ENCODE peak calls at places on chromosomes 6 and 20, in six cellular contexts. One of them, this sample, is unnamed.

GRCh38 chr20:38626921-38627659 is 25.5 kb downstream of the ARHGAP40 start:
- DNase-seq in endothelial cell of umbilical vein: no peak
- DNase-seq in A549: no peak
- DNase-seq in H1: no peak
- DNase-seq in K562: no peak
- DNase-seq in HepG2: no peak
- DNase-seq in this sample: no peak

GRCh38 chr20:61316351-61316750 is 64.3 kb downstream of the CDH4 start:
- DNase-seq in endothelial cell of umbilical vein: no peak
- DNase-seq in A549: no peak
- DNase-seq in H1: no peak
- DNase-seq in K562: no peak
- DNase-seq in HepG2: no peak
- DNase-seq in this sample: no peak

GRCh38 chr6:5084192-5084786 is 852 bp upstream of the PPP1R3G start:
- DNase-seq in endothelial cell of umbilical vein: no peak
- DNase-seq in A549: no peak
- DNase-seq in H1: no peak
- DNase-seq in K562: peak
- DNase-seq in HepG2: no peak
- DNase-seq in this sample: peak

GRCh38 chr6:119241124-119241491 is 108.5 kb downstream of the MAN1A1 start:
- DNase-seq in endothelial cell of umbilical vein: peak
- DNase-seq in A549: no peak
- DNase-seq in H1: no peak
- DNase-seq in K562: no peak
- DNase-seq in HepG2: peak
- DNase-seq in this sample: no peak

GRCh38 chr6:159066479-159066878 is 21.7 kb upstream of the TAGAP start:
- DNase-seq in endothelial cell of umbilical vein: no peak
- DNase-seq in A549: no peak
- DNase-seq in H1: no peak
- DNase-seq in K562: no peak
- DNase-seq in HepG2: no peak
- DNase-seq in this sample: no peak

GRCh38 chr20:38450412-38450975 is 15.4 kb upstream of the SNHG17 start:
- DNase-seq in endothelial cell of umbilical vein: peak
- DNase-seq in A549: no peak
- DNase-seq in H1: no peak
- DNase-seq in K562: no peak
- DNase-seq in HepG2: no peak
- DNase-seq in this sample: no peak

GRCh38 chr6:47016236-47016635 is 25.9 kb downstream of the ADGRF1 start:
- DNase-seq in endothelial cell of umbilical vein: no peak
- DNase-seq in A549: no peak
- DNase-seq in H1: no peak
- DNase-seq in K562: no peak
- DNase-seq in HepG2: no peak
- DNase-seq in this sample: no peak

GRCh38 chr6:5968817-5969726 is 37.7 kb downstream of the NRN1 start:
- DNase-seq in endothelial cell of umbilical vein: peak
- DNase-seq in A549: no peak
- DNase-seq in H1: no peak
- DNase-seq in K562: no peak
- DNase-seq in HepG2: no peak
- DNase-seq in this sample: no peak

GRCh38 chr6:36612101-36612625 is 18.0 kb downstream of the SRSF3 start:
- DNase-seq in endothelial cell of umbilical vein: no peak
- DNase-seq in A549: no peak
- DNase-seq in H1: no peak
- DNase-seq in K562: no peak
- DNase-seq in HepG2: no peak
- DNase-seq in this sample: no peak

GRCh38 chr6:105431226-105431625 is 28.3 kb upstream of the PREP start:
- DNase-seq in endothelial cell of umbilical vein: peak
- DNase-seq in A549: peak
- DNase-seq in H1: no peak
- DNase-seq in K562: no peak
- DNase-seq in HepG2: peak
- DNase-seq in this sample: no peak

GRCh38 chr20:49706548-49707517 is 6.8 kb downstream of the B4GALT5 start:
- DNase-seq in endothelial cell of umbilical vein: no peak
- DNase-seq in A549: peak
- DNase-seq in H1: no peak
- DNase-seq in K562: peak
- DNase-seq in HepG2: no peak
- DNase-seq in this sample: no peak

GRCh38 chr20:53061305-53061704 is 89.1 kb downstream of the TSHZ2 start:
- DNase-seq in endothelial cell of umbilical vein: no peak
- DNase-seq in A549: no peak
- DNase-seq in H1: no peak
- DNase-seq in K562: no peak
- DNase-seq in HepG2: no peak
- DNase-seq in this sample: no peak

GRCh38 chr20:52105045-52105572 is 86.5 kb downstream of the ZFP64 start:
- DNase-seq in endothelial cell of umbilical vein: peak
- DNase-seq in A549: peak
- DNase-seq in H1: peak
- DNase-seq in K562: no peak
- DNase-seq in HepG2: no peak
- DNase-seq in this sample: peak

GRCh38 chr6:160678744-160679401 is 14.8 kb upstream of the LPA start:
- DNase-seq in endothelial cell of umbilical vein: no peak
- DNase-seq in A549: no peak
- DNase-seq in H1: no peak
- DNase-seq in K562: no peak
- DNase-seq in HepG2: no peak
- DNase-seq in this sample: peak

GRCh38 chr6:75135447-75135846 is 70.4 kb downstream of the COL12A1 start:
- DNase-seq in endothelial cell of umbilical vein: no peak
- DNase-seq in A549: no peak
- DNase-seq in H1: no peak
- DNase-seq in K562: no peak
- DNase-seq in HepG2: no peak
- DNase-seq in this sample: no peak

GRCh38 chr6:52554684-52555280 is 22.1 kb downstream of the TRAM2 start:
- DNase-seq in endothelial cell of umbilical vein: no peak
- DNase-seq in A549: no peak
- DNase-seq in H1: no peak
- DNase-seq in K562: no peak
- DNase-seq in HepG2: no peak
- DNase-seq in this sample: no peak

GRCh38 chr20:63706852-63707557 is 771 bp downstream of the ARFRP1 start:
- DNase-seq in endothelial cell of umbilical vein: peak
- DNase-seq in A549: peak
- DNase-seq in H1: peak
- DNase-seq in K562: peak
- DNase-seq in HepG2: peak
- DNase-seq in this sample: peak

GRCh38 chr20:38110525-38111178 is 54.4 kb downstream of the TGM2 start:
- DNase-seq in endothelial cell of umbilical vein: no peak
- DNase-seq in A549: no peak
- DNase-seq in H1: peak
- DNase-seq in K562: no peak
- DNase-seq in HepG2: no peak
- DNase-seq in this sample: no peak

GRCh38 chr6:126804255-126805064 is 314.0 kb upstream of the RSPO3 start:
- DNase-seq in endothelial cell of umbilical vein: peak
- DNase-seq in A549: peak
- DNase-seq in H1: no peak
- DNase-seq in K562: peak
- DNase-seq in HepG2: peak
- DNase-seq in this sample: no peak

GRCh38 chr20:17520583-17520982 is 10.6 kb downstream of the BFSP1 start:
- DNase-seq in endothelial cell of umbilical vein: peak
- DNase-seq in A549: no peak
- DNase-seq in H1: no peak
- DNase-seq in K562: no peak
- DNase-seq in HepG2: no peak
- DNase-seq in this sample: no peak

GRCh38 chr20:2059411-2059810 is 42.2 kb upstream of the STK35 start:
- DNase-seq in endothelial cell of umbilical vein: no peak
- DNase-seq in A549: no peak
- DNase-seq in H1: no peak
- DNase-seq in K562: no peak
- DNase-seq in HepG2: no peak
- DNase-seq in this sample: no peak

GRCh38 chr6:32845381-32845884 is 1.6 kb upstream of the PSMB8 start:
- DNase-seq in endothelial cell of umbilical vein: no peak
- DNase-seq in A549: no peak
- DNase-seq in H1: no peak
- DNase-seq in K562: no peak
- DNase-seq in HepG2: no peak
- DNase-seq in this sample: no peak

GRCh38 chr6:118893095-118893881 is 664 bp upstream of the ASF1A start:
- DNase-seq in endothelial cell of umbilical vein: peak
- DNase-seq in A549: peak
- DNase-seq in H1: no peak
- DNase-seq in K562: peak
- DNase-seq in HepG2: peak
- DNase-seq in this sample: no peak

GRCh38 chr20:48897298-48898044 is 24.0 kb upstream of the ARFGEF2 start:
- DNase-seq in endothelial cell of umbilical vein: peak
- DNase-seq in A549: peak
- DNase-seq in H1: no peak
- DNase-seq in K562: no peak
- DNase-seq in HepG2: no peak
- DNase-seq in this sample: no peak

GRCh38 chr6:56959938-56960337 is 5.0 kb downstream of the BEND6 start:
- DNase-seq in endothelial cell of umbilical vein: peak
- DNase-seq in A549: no peak
- DNase-seq in H1: no peak
- DNase-seq in K562: no peak
- DNase-seq in HepG2: no peak
- DNase-seq in this sample: no peak

GRCh38 chr6:111950661-111951426 is 77.6 kb upstream of the FYN start:
- DNase-seq in endothelial cell of umbilical vein: no peak
- DNase-seq in A549: no peak
- DNase-seq in H1: no peak
- DNase-seq in K562: no peak
- DNase-seq in HepG2: no peak
- DNase-seq in this sample: no peak

GRCh38 chr6:121748850-121749249 is 313.4 kb downstream of the GJA1 start:
- DNase-seq in endothelial cell of umbilical vein: no peak
- DNase-seq in A549: no peak
- DNase-seq in H1: no peak
- DNase-seq in K562: no peak
- DNase-seq in HepG2: no peak
- DNase-seq in this sample: no peak
- TF ChIP-seq JUN in endothelial cell of umbilical vein: no peak
- TF ChIP-seq JUN in A549: no peak
- TF ChIP-seq JUN in H1: no peak
- TF ChIP-seq JUN in K562: no peak
- TF ChIP-seq JUN in HepG2: no peak
- TF ChIP-seq JUN in this sample: no peak

DNA sequence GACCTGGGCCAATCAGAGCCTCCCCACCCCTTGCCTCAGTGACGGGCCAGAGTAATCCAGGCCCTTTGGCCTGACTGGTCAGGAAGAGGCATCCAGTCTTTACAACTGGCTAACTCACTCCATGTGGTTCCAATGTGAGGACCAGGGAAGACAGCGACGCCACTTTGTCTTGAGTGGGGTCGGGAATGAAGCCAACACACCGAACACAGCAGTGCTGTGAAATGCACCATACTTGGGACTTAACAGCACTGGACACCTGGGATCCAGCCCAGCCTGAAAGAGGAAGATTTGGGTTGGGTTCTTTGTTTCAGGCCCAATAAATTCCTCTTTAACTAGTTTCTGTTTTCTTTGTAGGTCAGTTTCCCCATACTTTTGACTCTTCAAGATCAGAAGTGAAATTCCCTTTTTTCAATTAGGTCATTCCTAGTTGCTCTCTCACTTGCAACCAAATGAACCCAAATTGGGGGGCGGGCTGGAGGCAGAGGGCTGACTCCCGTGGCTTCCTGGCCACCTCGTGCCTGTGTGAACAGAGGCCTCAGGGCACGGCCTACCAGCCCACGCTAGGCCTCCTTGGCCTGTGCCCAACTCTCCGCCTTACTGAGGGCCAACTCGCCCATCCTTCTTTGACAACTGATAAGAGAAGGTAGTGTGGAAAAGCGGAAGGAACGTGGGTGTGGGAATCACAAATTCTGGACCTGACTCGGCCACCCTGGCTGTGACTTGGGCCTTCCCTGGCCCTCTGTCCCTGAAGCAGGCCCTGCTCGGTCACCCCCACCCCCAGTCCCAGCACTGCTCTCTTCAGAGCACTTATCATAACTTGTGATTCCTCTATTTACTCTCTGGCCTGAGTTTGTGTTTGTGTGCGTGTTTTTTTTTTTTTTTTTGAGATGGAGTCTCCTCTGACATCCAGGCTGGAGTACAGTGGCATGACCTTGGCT is 17.0 kb downstream of the SULF2 start:
- DNase-seq in endothelial cell of umbilical vein: no peak
- DNase-seq in A549: no peak
- DNase-seq in H1: no peak
- DNase-seq in K562: no peak
- DNase-seq in HepG2: no peak
- DNase-seq in this sample: no peak
- TF ChIP-seq JUN in endothelial cell of umbilical vein: no peak
- TF ChIP-seq JUN in A549: no peak
- TF ChIP-seq JUN in H1: no peak
- TF ChIP-seq JUN in K562: no peak
- TF ChIP-seq JUN in HepG2: no peak
- TF ChIP-seq JUN in this sample: no peak

GRCh38 chr6:156984178-156984738 is 207.1 kb downstream of the ARID1B start:
- DNase-seq in endothelial cell of umbilical vein: no peak
- DNase-seq in A549: no peak
- DNase-seq in H1: no peak
- DNase-seq in K562: no peak
- DNase-seq in HepG2: no peak
- DNase-seq in this sample: no peak
- TF ChIP-seq JUN in endothelial cell of umbilical vein: no peak
- TF ChIP-seq JUN in A549: no peak
- TF ChIP-seq JUN in H1: no peak
- TF ChIP-seq JUN in K562: no peak
- TF ChIP-seq JUN in HepG2: no peak
- TF ChIP-seq JUN in this sample: no peak

GRCh38 chr6:34100788-34101187 is 45.1 kb downstream of the GRM4 start:
- DNase-seq in endothelial cell of umbilical vein: no peak
- DNase-seq in A549: no peak
- DNase-seq in H1: no peak
- DNase-seq in K562: no peak
- DNase-seq in HepG2: no peak
- DNase-seq in this sample: no peak

GRCh38 chr6:34099878-34100277 is 46.0 kb downstream of the GRM4 start:
- DNase-seq in endothelial cell of umbilical vein: no peak
- DNase-seq in A549: no peak
- DNase-seq in H1: no peak
- DNase-seq in K562: no peak
- DNase-seq in HepG2: no peak
- DNase-seq in this sample: no peak

GRCh38 chr6:34096193-34096592 is 49.7 kb downstream of the GRM4 start:
- DNase-seq in endothelial cell of umbilical vein: no peak
- DNase-seq in A549: no peak
- DNase-seq in H1: no peak
- DNase-seq in K562: no peak
- DNase-seq in HepG2: no peak
- DNase-seq in this sample: no peak

GRCh38 chr6:34095741-34096140 is 50.1 kb downstream of the GRM4 start:
- DNase-seq in endothelial cell of umbilical vein: no peak
- DNase-seq in A549: no peak
- DNase-seq in H1: no peak
- DNase-seq in K562: no peak
- DNase-seq in HepG2: no peak
- DNase-seq in this sample: no peak

GRCh38 chr6:34098045-34098936 is 47.6 kb downstream of the GRM4 start:
- DNase-seq in endothelial cell of umbilical vein: no peak
- DNase-seq in A549: no peak
- DNase-seq in H1: no peak
- DNase-seq in K562: no peak
- DNase-seq in HepG2: no peak
- DNase-seq in this sample: no peak
- TF ChIP-seq JUN in endothelial cell of umbilical vein: no peak
- TF ChIP-seq JUN in A549: no peak
- TF ChIP-seq JUN in H1: no peak
- TF ChIP-seq JUN in K562: no peak
- TF ChIP-seq JUN in HepG2: no peak
- TF ChIP-seq JUN in this sample: no peak

This sample was measured in WTC11.